ENCODE peak calls at places on chromosomes 7 and 10, in six cellular contexts. One of them, this sample, is unnamed.

GRCh38 chr7:156650042-156650441 is 9.5 kb downstream of the RNF32 start:
- DNase-seq in trophoblast cell: no peak
- DNase-seq in H1: no peak
- DNase-seq in mesenchymal stem cell: peak; percentile 16
- DNase-seq in IMR-90: no peak
- DNase-seq in H9: peak; percentile 59
- DNase-seq in this sample: no peak

GRCh38 chr10:1100143-1100542 is 44.0 kb downstream of the WDR37 start:
- DNase-seq in H9: no peak
- DNase-seq in H1: no peak
- DNase-seq in mesenchymal stem cell: no peak
- DNase-seq in IMR-90: no peak
- DNase-seq in trophoblast cell: no peak
- DNase-seq in this sample: no peak

GRCh38 chr7:101875215-101875846 is 57.9 kb downstream of the CUX1 start:
- DNase-seq in trophoblast cell: no peak
- DNase-seq in H9: no peak
- DNase-seq in H1: no peak
- DNase-seq in IMR-90: no peak
- DNase-seq in mesenchymal stem cell: no peak
- DNase-seq in this sample: no peak

GRCh38 chr7:150311711-150312110 is 11.4 kb upstream of the LRRC61 start:
- DNase-seq in H9: peak; percentile 9
- DNase-seq in IMR-90: no peak
- DNase-seq in H1: no peak
- DNase-seq in mesenchymal stem cell: no peak
- DNase-seq in trophoblast cell: no peak
- DNase-seq in this sample: no peak

GRCh38 chr7:108124820-108125219 is 5.3 kb downstream of the LAMB4 start:
- DNase-seq in mesenchymal stem cell: no peak
- DNase-seq in trophoblast cell: no peak
- DNase-seq in IMR-90: peak; percentile 23
- DNase-seq in H9: no peak
- DNase-seq in H1: no peak
- DNase-seq in this sample: no peak

GRCh38 chr10:11256896-11257295 is 239.2 kb downstream of the CELF2 start:
- DNase-seq in trophoblast cell: no peak
- DNase-seq in H1: no peak
- DNase-seq in H9: no peak
- DNase-seq in mesenchymal stem cell: no peak
- DNase-seq in IMR-90: no peak
- DNase-seq in this sample: no peak

GRCh38 chr10:44853148-44853734 is 57.9 kb upstream of the TMEM72 start:
- DNase-seq in trophoblast cell: no peak
- DNase-seq in mesenchymal stem cell: no peak
- DNase-seq in IMR-90: peak; percentile 47
- DNase-seq in H9: no peak
- DNase-seq in H1: no peak
- DNase-seq in this sample: no peak

GRCh38 chr10:114822771-114823463 is 1.3 kb downstream of the FHIP2A start:
- DNase-seq in H1: no peak
- DNase-seq in IMR-90: peak; percentile 74
- DNase-seq in trophoblast cell: peak; percentile 34
- DNase-seq in mesenchymal stem cell: peak; percentile 77
- DNase-seq in H9: no peak
- DNase-seq in this sample: no peak

GRCh38 chr7:122438492-122438891 is 133.9 kb upstream of the FEZF1 start:
- DNase-seq in IMR-90: no peak
- DNase-seq in mesenchymal stem cell: no peak
- DNase-seq in H1: no peak
- DNase-seq in trophoblast cell: no peak
- DNase-seq in H9: no peak
- DNase-seq in this sample: peak; percentile 32

GRCh38 chr10:58820862-58821559 is 308.3 kb downstream of the BICC1 start:
- DNase-seq in IMR-90: peak; percentile 79
- DNase-seq in H9: no peak
- DNase-seq in H1: no peak
- DNase-seq in trophoblast cell: no peak
- DNase-seq in mesenchymal stem cell: peak; percentile 55
- DNase-seq in this sample: no peak

GRCh38 chr7:39958038-39958437 is 8.0 kb downstream of the CDK13 start:
- DNase-seq in IMR-90: no peak
- DNase-seq in mesenchymal stem cell: no peak
- DNase-seq in trophoblast cell: no peak
- DNase-seq in H9: no peak
- DNase-seq in H1: no peak
- DNase-seq in this sample: no peak

GRCh38 chr7:129970816-129971215 is 18.1 kb upstream of the UBE2H start:
- DNase-seq in H9: no peak
- DNase-seq in IMR-90: no peak
- DNase-seq in mesenchymal stem cell: no peak
- DNase-seq in trophoblast cell: peak; percentile 49
- DNase-seq in H1: no peak
- DNase-seq in this sample: no peak

GRCh38 chr10:47319798-47320197 is 2.5 kb upstream of the GDF2 start:
- DNase-seq in mesenchymal stem cell: no peak
- DNase-seq in H9: no peak
- DNase-seq in IMR-90: no peak
- DNase-seq in trophoblast cell: no peak
- DNase-seq in H1: no peak
- DNase-seq in this sample: no peak

GRCh38 chr7:155487509-155488482 is 29.9 kb downstream of the EN2 start:
- DNase-seq in mesenchymal stem cell: no peak
- DNase-seq in H9: no peak
- DNase-seq in trophoblast cell: no peak
- DNase-seq in IMR-90: no peak
- DNase-seq in H1: no peak
- DNase-seq in this sample: no peak

GRCh38 chr7:30799206-30799975 is 28.2 kb downstream of the MINDY4 start:
- DNase-seq in mesenchymal stem cell: peak; percentile 89
- DNase-seq in H1: peak; percentile 27
- DNase-seq in H9: no peak
- DNase-seq in trophoblast cell: no peak
- DNase-seq in IMR-90: peak; percentile 93
- DNase-seq in this sample: no peak

GRCh38 chr7:2575733-2576350 is 17.1 kb downstream of the IQCE start:
- DNase-seq in IMR-90: peak; percentile 46
- DNase-seq in H9: no peak
- DNase-seq in mesenchymal stem cell: no peak
- DNase-seq in trophoblast cell: no peak
- DNase-seq in H1: no peak
- DNase-seq in this sample: no peak

GRCh38 chr10:23514321-23514720 is 75.4 kb downstream of the OTUD1 start:
- DNase-seq in mesenchymal stem cell: peak; percentile 14
- DNase-seq in IMR-90: no peak
- DNase-seq in H9: no peak
- DNase-seq in trophoblast cell: no peak
- DNase-seq in H1: no peak
- DNase-seq in this sample: no peak

GRCh38 chr10:122056431-122057094 is 67.6 kb downstream of the TACC2 start:
- DNase-seq in H9: no peak
- DNase-seq in H1: no peak
- DNase-seq in IMR-90: no peak
- DNase-seq in mesenchymal stem cell: no peak
- DNase-seq in trophoblast cell: no peak
- DNase-seq in this sample: no peak

GRCh38 chr10:108363566-108363965 is 1199.1 kb upstream of the SORCS1 start:
- DNase-seq in H9: no peak
- DNase-seq in trophoblast cell: no peak
- DNase-seq in H1: no peak
- DNase-seq in IMR-90: no peak
- DNase-seq in mesenchymal stem cell: no peak
- DNase-seq in this sample: no peak

GRCh38 chr7:4739528-4739992 is 35.9 kb upstream of the AP5Z1 start:
- DNase-seq in mesenchymal stem cell: peak; percentile 82
- DNase-seq in IMR-90: peak; percentile 38
- DNase-seq in trophoblast cell: no peak
- DNase-seq in H9: no peak
- DNase-seq in H1: no peak
- DNase-seq in this sample: no peak

GRCh38 chr10:114389429-114389828 is 14.9 kb downstream of the AFAP1L2 start:
- DNase-seq in trophoblast cell: peak; percentile 37
- DNase-seq in mesenchymal stem cell: peak; percentile 72
- DNase-seq in H1: no peak
- DNase-seq in H9: no peak
- DNase-seq in IMR-90: peak; percentile 52
- DNase-seq in this sample: no peak

GRCh38 chr10:15084502-15084922 is 4.1 kb downstream of the ACBD7 start:
- DNase-seq in H9: peak; percentile 69
- DNase-seq in mesenchymal stem cell: peak; percentile 71
- DNase-seq in H1: no peak
- DNase-seq in trophoblast cell: peak; percentile 54
- DNase-seq in IMR-90: peak; percentile 92
- DNase-seq in this sample: peak; percentile 37

GRCh38 chr10:21314906-21315305 is 210.6 kb downstream of the SKIDA1 start:
- DNase-seq in H1: no peak
- DNase-seq in H9: no peak
- DNase-seq in trophoblast cell: no peak
- DNase-seq in mesenchymal stem cell: no peak
- DNase-seq in IMR-90: no peak
- DNase-seq in this sample: no peak

GRCh38 chr10:21315321-21316220 is 209.9 kb downstream of the SKIDA1 start:
- DNase-seq in H1: no peak
- DNase-seq in H9: peak; percentile 78
- DNase-seq in trophoblast cell: peak; percentile 53
- DNase-seq in IMR-90: peak; percentile 86
- DNase-seq in mesenchymal stem cell: peak; percentile 92
- DNase-seq in this sample: peak; percentile 59

GRCh38 chr10:21311426-21311825 is 214.1 kb downstream of the SKIDA1 start:
- DNase-seq in trophoblast cell: peak; percentile 66
- DNase-seq in H1: no peak
- DNase-seq in mesenchymal stem cell: no peak
- DNase-seq in H9: no peak
- DNase-seq in IMR-90: no peak
- DNase-seq in this sample: no peak

GRCh38 chr10:21314234-21314633 is 211.2 kb downstream of the SKIDA1 start:
- DNase-seq in H1: no peak
- DNase-seq in H9: no peak
- DNase-seq in trophoblast cell: no peak
- DNase-seq in IMR-90: no peak
- DNase-seq in mesenchymal stem cell: no peak
- DNase-seq in this sample: peak; percentile 44

GRCh38 chr10:21313691-21314090 is 211.8 kb downstream of the SKIDA1 start:
- DNase-seq in H9: no peak
- DNase-seq in mesenchymal stem cell: no peak
- DNase-seq in H1: no peak
- DNase-seq in trophoblast cell: no peak
- DNase-seq in IMR-90: no peak
- DNase-seq in this sample: no peak
- H2BK5ac ChIP-seq in H9: no peak overlapping the region
- H2BK5ac ChIP-seq in mesenchymal stem cell: no peak overlapping the region
- H2BK5ac ChIP-seq in H1: peak overlapping the region; percentile 94
- H2BK5ac ChIP-seq in trophoblast cell: peak overlapping the region; percentile 85
- H2BK5ac ChIP-seq in IMR-90: no peak overlapping the region
- H2BK5ac ChIP-seq in this sample: no peak overlapping the region

GRCh38 chr7:27106181-27106905 is 3.9 kb upstream of the HOXA2 start:
- DNase-seq in IMR-90: peak; percentile 58
- DNase-seq in mesenchymal stem cell: peak; percentile 53
- DNase-seq in trophoblast cell: no peak
- DNase-seq in H1: peak; percentile 68
- DNase-seq in H9: peak; percentile 77
- DNase-seq in this sample: no peak
- H3K27ac ChIP-seq in IMR-90: peak overlapping the region; percentile 96
- H3K27ac ChIP-seq in mesenchymal stem cell: peak overlapping the region; percentile 82
- H3K27ac ChIP-seq in trophoblast cell: no peak overlapping the region
- H3K27ac ChIP-seq in H1: no peak overlapping the region
- H3K27ac ChIP-seq in H9: no peak overlapping the region
- H3K27ac ChIP-seq in this sample: no peak overlapping the region

GRCh38 chr10:130711072-130711471 is 574.9 kb downstream of the GLRX3 start:
- DNase-seq in H1: no peak
- DNase-seq in trophoblast cell: no peak
- DNase-seq in mesenchymal stem cell: no peak
- DNase-seq in H9: peak; percentile 50
- DNase-seq in IMR-90: no peak
- DNase-seq in this sample: no peak
- H3K14ac ChIP-seq in H1: no peak overlapping the region
- H3K14ac ChIP-seq in trophoblast cell: no peak overlapping the region
- H3K14ac ChIP-seq in mesenchymal stem cell: no peak overlapping the region
- H3K14ac ChIP-seq in H9: no peak overlapping the region
- H3K14ac ChIP-seq in IMR-90: no peak overlapping the region
- H3K14ac ChIP-seq in this sample: no peak overlapping the region

GRCh38 chr10:132631348-132631735 is 93.8 kb downstream of the INPP5A start:
- DNase-seq in H1: no peak
- DNase-seq in H9: no peak
- DNase-seq in trophoblast cell: no peak
- DNase-seq in IMR-90: no peak
- DNase-seq in mesenchymal stem cell: no peak
- DNase-seq in this sample: no peak

GRCh38 chr10:132630156-132630555 is 92.6 kb downstream of the INPP5A start:
- DNase-seq in H1: no peak
- DNase-seq in IMR-90: no peak
- DNase-seq in trophoblast cell: no peak
- DNase-seq in mesenchymal stem cell: no peak
- DNase-seq in H9: no peak
- DNase-seq in this sample: no peak

GRCh38 chr10:132630666-132631347 is 93.2 kb downstream of the INPP5A start:
- DNase-seq in IMR-90: no peak
- DNase-seq in H9: no peak
- DNase-seq in trophoblast cell: no peak
- DNase-seq in mesenchymal stem cell: no peak
- DNase-seq in H1: no peak
- DNase-seq in this sample: no peak

GRCh38 chr10:132632851-132633684 is 95.5 kb downstream of the INPP5A start:
- DNase-seq in IMR-90: peak; percentile 60
- DNase-seq in mesenchymal stem cell: peak; percentile 34
- DNase-seq in trophoblast cell: no peak
- DNase-seq in H9: no peak
- DNase-seq in H1: no peak
- DNase-seq in this sample: no peak

DNA sequence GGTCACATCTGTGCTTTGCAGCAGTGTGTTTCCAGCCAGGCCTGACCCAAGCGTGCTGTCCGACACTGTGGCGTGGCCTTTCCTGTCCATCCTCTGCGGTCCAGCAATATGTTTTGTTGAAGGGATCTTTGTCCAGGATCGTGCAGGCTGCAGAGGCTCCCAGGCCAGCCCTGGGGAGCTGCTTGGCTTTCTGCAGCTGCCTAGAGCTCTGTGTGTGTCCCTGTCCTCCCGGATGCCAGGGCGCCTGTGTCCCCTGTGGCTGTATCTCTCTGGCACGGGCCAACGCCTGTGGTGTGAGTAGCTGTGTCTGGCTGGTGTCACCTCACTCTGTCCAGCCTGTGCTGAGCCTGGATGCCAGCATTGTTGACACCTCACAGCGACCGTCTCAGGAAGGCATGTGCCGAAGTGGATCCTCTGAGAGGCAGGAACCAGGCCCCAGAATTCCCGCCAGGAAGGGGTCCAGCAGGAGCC is 94.5 kb downstream of the INPP5A start:
- DNase-seq in mesenchymal stem cell: no peak
- DNase-seq in IMR-90: no peak
- DNase-seq in H9: no peak
- DNase-seq in H1: no peak
- DNase-seq in trophoblast cell: no peak
- DNase-seq in this sample: no peak
- H2BK5ac ChIP-seq in mesenchymal stem cell: no peak overlapping the region
- H2BK5ac ChIP-seq in IMR-90: no peak overlapping the region
- H2BK5ac ChIP-seq in H9: no peak overlapping the region
- H2BK5ac ChIP-seq in H1: no peak overlapping the region
- H2BK5ac ChIP-seq in trophoblast cell: no peak overlapping the region
- H2BK5ac ChIP-seq in this sample: no peak overlapping the region